ENCODE peak calls at places on chromosomes 3 and 15, in seven cellular contexts. Z is ACHN, B is SJSA1, J is renal cortical epithelial cell, D is RKO, V is MV-4-11, R is NCI-H2107. I is an unnamed sample.
A peak's percentile ranks its signal among the peaks of the same experiment; 100 is the strongest.

GRCh38 chr15:71110800-71111565 is 4.3 kb upstream of the THSD4 start:
- DNase-seq in Z (no peak), B (peak; percentile 23), J (no peak), D (no peak), V (no peak), R (no peak), I (no peak)

GRCh38 chr3:53146319-53146868 is 14.6 kb upstream of the PRKCD start:
- DNase-seq in Z (no peak), B (no peak), J (no peak), D (no peak), V (no peak), R (no peak), I (no peak)

GRCh38 chr3:9690451-9691450 is 12.9 kb upstream of the CPNE9 start:
- DNase-seq in Z (no peak), B (no peak), J (no peak), D (no peak), V (peak; percentile 60), R (no peak), I (no peak)

GRCh38 chr15:71276355-71276665 is 161.0 kb downstream of the THSD4 start:
- DNase-seq in Z (no peak), B (no peak), J (peak; percentile 44), D (no peak), V (no peak), R (no peak), I (no peak)

GRCh38 chr3:148246286-148246685 is 451.4 kb upstream of the AGTR1 start:
- DNase-seq in Z (no peak), B (no peak), J (no peak), D (no peak), V (no peak), R (no peak), I (no peak)

GRCh38 chr3:177948716-177949422 is 587.4 kb upstream of the KCNMB2 start:
- DNase-seq in Z (no peak), B (no peak), J (no peak), D (no peak), V (peak; percentile 65), R (no peak), I (no peak)

GRCh38 chr3:62028236-62028635 is 345.1 kb downstream of the FEZF2 start:
- DNase-seq in Z (no peak), B (no peak), J (no peak), D (no peak), V (no peak), R (no peak), I (no peak)

GRCh38 chr3:88038561-88038960 is 20.2 kb downstream of the CGGBP1 start:
- DNase-seq in Z (no peak), B (no peak), J (peak; percentile 92), D (peak; percentile 60), V (peak; percentile 51), R (no peak), I (peak; percentile 17)

GRCh38 chr3:150259526-150260145 is 148.5 kb upstream of the TSC22D2 start:
- DNase-seq in Z (no peak), B (no peak), J (no peak), D (no peak), V (no peak), R (no peak), I (no peak)

GRCh38 chr3:114624047-114624445 is 330.2 kb downstream of the TIGIT start:
- DNase-seq in Z (peak; percentile 39), B (peak; percentile 51), J (peak; percentile 87), D (peak; percentile 67), V (no peak), R (no peak), I (no peak)

GRCh38 chr15:41648770-41649169 is 11.4 kb upstream of the MGA start:
- DNase-seq in Z (no peak), B (no peak), J (peak; percentile 77), D (no peak), V (no peak), R (no peak), I (no peak)

GRCh38 chr3:171825222-171825828 is 15.0 kb upstream of the PLD1 start:
- DNase-seq in Z (no peak), B (no peak), J (peak; percentile 81), D (no peak), V (no peak), R (no peak), I (no peak)

GRCh38 chr3:170037463-170038433 is at the start of gene GPR160:
- DNase-seq in Z (peak; percentile 70), B (peak; percentile 54), J (no peak), D (peak; percentile 78), V (peak; percentile 79), R (peak; percentile 87), I (peak; percentile 11)

GRCh38 chr3:4656646-4657318 is 163.6 kb downstream of the ITPR1 start:
- DNase-seq in Z (no peak), B (no peak), J (no peak), D (no peak), V (no peak), R (no peak), I (no peak)

GRCh38 chr3:129703913-129704312 is 97.4 kb upstream of the PLXND1 start:
- DNase-seq in Z (no peak), B (no peak), J (no peak), D (no peak), V (no peak), R (no peak), I (no peak)

GRCh38 chr3:175383366-175383765 is 524.2 kb downstream of the NAALADL2 start:
- DNase-seq in Z (no peak), B (no peak), J (no peak), D (no peak), V (no peak), R (no peak), I (no peak)

GRCh38 chr3:58084166-58084565 is 75.9 kb downstream of the FLNB start:
- DNase-seq in Z (no peak), B (no peak), J (peak; percentile 37), D (no peak), V (no peak), R (no peak), I (no peak)

GRCh38 chr15:43225201-43225949 is 4.6 kb upstream of the EPB42 start:
- DNase-seq in Z (peak; percentile 70), B (no peak), J (peak; percentile 69), D (peak; percentile 52), V (peak; percentile 81), R (peak; percentile 9), I (no peak)

GRCh38 chr15:68218847-68219798 is 10.4 kb downstream of the CLN6 start:
- DNase-seq in Z (no peak), B (peak; percentile 15), J (no peak), D (no peak), V (no peak), R (no peak), I (no peak)

GRCh38 chr3:187291512-187292132 is at the start of gene MASP1:
- DNase-seq in Z (no peak), B (no peak), J (peak; percentile 20), D (no peak), V (no peak), R (no peak), I (no peak)

GRCh38 chr3:11238057-11238456 is 34.1 kb upstream of the ATG7 start:
- DNase-seq in Z (peak; percentile 53), B (peak; percentile 46), J (peak; percentile 80), D (peak; percentile 48), V (no peak), R (no peak), I (no peak)

GRCh38 chr3:129695203-129695602 is 88.7 kb upstream of the PLXND1 start:
- DNase-seq in Z (no peak), B (no peak), J (peak; percentile 60), D (no peak), V (no peak), R (no peak), I (no peak)

GRCh38 chr3:154901263-154901662 is 178.9 kb upstream of the MME start:
- DNase-seq in Z (no peak), B (no peak), J (no peak), D (no peak), V (no peak), R (no peak), I (no peak)